ENCODE peak calls at places on chromosomes 2 and 18, in six cellular contexts. T is IMR-90, D is neuronal stem cell, U is H9, G is mesenchymal stem cell, M is H1. A is an unnamed sample.

GRCh38 chr2:104447831-104448434 is 406.0 kb upstream of the POU3F3 start:
- DNase-seq in M (no peak), U (no peak), G (no peak), T (no peak), D (no peak), A (no peak)

GRCh38 chr2:1104364-1104763 is 153.7 kb downstream of the SNTG2 start:
- DNase-seq in U (peak; percentile 11), D (no peak), M (no peak), T (no peak), G (no peak), A (no peak)

GRCh38 chr2:74708296-74708695 is 54.2 kb downstream of the SEMA4F start:
- DNase-seq in G (peak; percentile 7), M (no peak), D (no peak), U (no peak), T (no peak), A (no peak)

GRCh38 chr2:24635181-24635580 is 144.1 kb downstream of the NCOA1 start:
- DNase-seq in T (peak; percentile 31), U (no peak), M (no peak), G (no peak), D (no peak), A (no peak)

GRCh38 chr2:6896930-6897759 is 19.6 kb downstream of the RSAD2 start:
- DNase-seq in D (no peak), U (no peak), T (peak; percentile 10), G (peak; percentile 59), M (no peak), A (peak; percentile 67)

GRCh38 chr2:187013058-187013457 is 164.1 kb upstream of the ZSWIM2 start:
- DNase-seq in T (no peak), M (no peak), D (no peak), G (no peak), U (no peak), A (no peak)

GRCh38 chr2:30915485-30915884 is 108.2 kb upstream of the CAPN13 start:
- DNase-seq in M (peak; percentile 72), D (peak; percentile 18), U (peak; percentile 79), T (peak; percentile 0), G (no peak), A (peak; percentile 58)

GRCh38 chr18:26086959-26087358 is 3.5 kb downstream of the SS18 start:
- DNase-seq in D (no peak), U (no peak), G (no peak), T (no peak), M (no peak), A (no peak)

GRCh38 chr2:180781276-180781675 is 199.1 kb upstream of the UBE2E3 start:
- DNase-seq in G (no peak), U (no peak), M (no peak), T (no peak), D (no peak), A (no peak)

GRCh38 chr2:2834530-2835254 is 503.6 kb upstream of the MYT1L start:
- DNase-seq in T (no peak), U (no peak), D (no peak), G (no peak), M (no peak), A (no peak)

GRCh38 chr2:181393472-181393871 is 63.7 kb upstream of the ITGA4 start:
- DNase-seq in T (peak; percentile 71), U (no peak), D (no peak), M (no peak), G (peak; percentile 86), A (no peak)

GRCh38 chr2:28319118-28320008 is 73.3 kb upstream of the FOSL2 start:
- DNase-seq in M (no peak), G (no peak), T (no peak), D (no peak), U (no peak), A (no peak)

GRCh38 chr2:238320648-238321281 is 447 bp downstream of the TRAF3IP1 start:
- DNase-seq in D (no peak), T (peak; percentile 8), U (no peak), G (peak; percentile 34), M (peak; percentile 64), A (peak; percentile 16)

GRCh38 chr2:224816816-224817215 is 100.7 kb upstream of the CCDC195 start:
- DNase-seq in T (peak; percentile 89), G (peak; percentile 76), M (no peak), U (no peak), D (no peak), A (peak; percentile 10)

GRCh38 chr2:173027181-173028128 is 48.2 kb upstream of the MAP3K20 start:
- DNase-seq in T (peak; percentile 93), U (peak; percentile 80), G (peak; percentile 86), D (peak; percentile 89), M (peak; percentile 85), A (peak; percentile 65)

GRCh38 chr18:23862071-23862470 is 152.5 kb upstream of the TTC39C start:
- DNase-seq in D (no peak), U (no peak), T (peak; percentile 95), M (no peak), G (peak; percentile 86), A (peak; percentile 56)

GRCh38 chr18:34544930-34545329 is 165.2 kb upstream of the DTNA start:
- DNase-seq in T (no peak), M (no peak), U (no peak), D (no peak), G (no peak), A (no peak)

GRCh38 chr18:34540897-34541296 is 169.2 kb upstream of the DTNA start:
- DNase-seq in U (no peak), D (no peak), T (no peak), G (no peak), M (no peak), A (no peak)

GRCh38 chr18:34543356-34543755 is 166.7 kb upstream of the DTNA start:
- DNase-seq in U (no peak), T (no peak), D (no peak), M (no peak), G (no peak), A (no peak)

GRCh38 chr18:34543940-34544339 is 166.2 kb upstream of the DTNA start:
- DNase-seq in T (no peak), G (no peak), M (no peak), D (no peak), U (no peak), A (no peak)

DNA sequence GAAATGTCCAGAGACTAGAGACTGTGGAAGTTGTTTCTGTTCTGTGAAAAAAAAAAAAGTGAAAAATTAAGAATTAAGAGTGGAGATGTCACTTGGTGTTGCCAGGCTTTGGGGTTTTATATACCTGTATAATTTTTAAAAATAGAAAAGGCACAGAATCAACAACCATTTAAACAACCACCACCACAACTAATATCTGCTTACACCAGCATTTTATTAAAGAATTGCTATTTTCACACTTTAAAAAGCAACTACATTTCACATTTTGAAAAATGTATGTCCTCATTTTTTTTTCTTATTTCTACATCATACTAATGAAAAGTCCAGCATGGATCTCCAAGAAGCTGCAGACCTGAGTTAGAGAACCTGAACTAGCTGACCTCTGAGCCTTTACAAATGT is 167.5 kb upstream of the DTNA start:
- DNase-seq in D (no peak), T (no peak), G (no peak), U (no peak), M (no peak), A (no peak)
- H3K14ac ChIP-seq in D (no peak overlapping the region), T (no peak overlapping the region), G (no peak overlapping the region), U (no peak overlapping the region), M (no peak overlapping the region), A (no peak overlapping the region)

DNA sequence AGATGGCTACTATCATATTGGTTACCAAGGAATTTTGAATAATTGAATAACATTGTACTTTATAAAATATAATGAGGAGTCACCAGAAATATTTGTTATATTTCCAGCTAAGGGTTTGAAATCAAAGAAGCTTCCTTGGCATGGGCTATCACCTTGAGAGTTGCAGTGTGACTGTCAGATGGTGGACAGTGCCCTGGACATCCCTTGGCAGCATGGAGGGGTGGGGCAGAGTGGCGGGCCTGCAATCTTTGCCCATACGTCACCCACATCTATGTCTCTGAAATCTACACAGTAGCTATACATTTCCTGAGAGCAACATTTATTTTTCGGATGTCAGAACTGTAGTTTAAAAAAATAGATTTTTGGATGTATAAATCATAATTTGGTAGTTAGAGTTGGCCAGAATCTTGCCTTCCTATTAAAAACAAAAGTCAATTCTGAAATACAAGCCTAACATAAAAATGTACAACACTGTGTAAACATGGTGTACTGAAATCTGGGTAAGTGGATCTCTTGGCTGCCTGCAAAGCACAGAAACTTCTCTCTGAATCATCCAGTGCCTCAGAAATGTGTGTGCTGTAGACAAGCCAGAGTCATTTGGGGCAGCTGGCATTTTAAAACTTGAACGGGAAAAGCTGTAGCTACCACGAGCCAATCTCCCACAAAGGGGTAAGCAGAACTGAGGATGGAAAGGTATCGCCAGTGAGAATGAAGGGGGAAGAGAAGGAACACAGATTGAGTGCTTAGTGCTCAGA is 124.2 kb upstream of the ARHGAP28 start:
- DNase-seq in M (no peak), D (no peak), T (peak; percentile 53), G (no peak), U (no peak), A (no peak)
- H3K4ac ChIP-seq in M (no peak overlapping the region), D (no peak overlapping the region), T (no peak overlapping the region), G (no peak overlapping the region), U (no peak overlapping the region), A (no peak overlapping the region)

GRCh38 chr18:51908598-51908944 is 431.4 kb upstream of the DCC start:
- DNase-seq in M (no peak), D (no peak), U (no peak), T (no peak), G (no peak), A (no peak)

GRCh38 chr18:51907687-51908597 is 432.1 kb upstream of the DCC start:
- DNase-seq in T (no peak), D (no peak), U (no peak), M (no peak), G (no peak), A (no peak)

GRCh38 chr18:51911582-51911981 is 428.4 kb upstream of the DCC start:
- DNase-seq in D (no peak), M (no peak), G (no peak), T (no peak), U (no peak), A (no peak)
- H3K14ac ChIP-seq in D (no peak overlapping the region), M (no peak overlapping the region), G (no peak overlapping the region), T (no peak overlapping the region), U (no peak overlapping the region), A (no peak overlapping the region)

GRCh38 chr18:24987933-24988840 is 363.8 kb downstream of the ZNF521 start:
- DNase-seq in U (peak; percentile 43), G (no peak), M (no peak), D (no peak), T (no peak), A (no peak)

GRCh38 chr18:24986611-24987270 is 365.2 kb downstream of the ZNF521 start:
- DNase-seq in D (no peak), G (peak; percentile 42), T (peak; percentile 50), M (no peak), U (no peak), A (no peak)

GRCh38 chr18:24985616-24986015 is 366.4 kb downstream of the ZNF521 start:
- DNase-seq in T (peak; percentile 15), M (no peak), G (no peak), D (no peak), U (no peak), A (no peak)

GRCh38 chr18:24989760-24990547 is 362.0 kb downstream of the ZNF521 start:
- DNase-seq in U (peak; percentile 50), M (no peak), G (no peak), D (no peak), T (no peak), A (no peak)

DNA sequence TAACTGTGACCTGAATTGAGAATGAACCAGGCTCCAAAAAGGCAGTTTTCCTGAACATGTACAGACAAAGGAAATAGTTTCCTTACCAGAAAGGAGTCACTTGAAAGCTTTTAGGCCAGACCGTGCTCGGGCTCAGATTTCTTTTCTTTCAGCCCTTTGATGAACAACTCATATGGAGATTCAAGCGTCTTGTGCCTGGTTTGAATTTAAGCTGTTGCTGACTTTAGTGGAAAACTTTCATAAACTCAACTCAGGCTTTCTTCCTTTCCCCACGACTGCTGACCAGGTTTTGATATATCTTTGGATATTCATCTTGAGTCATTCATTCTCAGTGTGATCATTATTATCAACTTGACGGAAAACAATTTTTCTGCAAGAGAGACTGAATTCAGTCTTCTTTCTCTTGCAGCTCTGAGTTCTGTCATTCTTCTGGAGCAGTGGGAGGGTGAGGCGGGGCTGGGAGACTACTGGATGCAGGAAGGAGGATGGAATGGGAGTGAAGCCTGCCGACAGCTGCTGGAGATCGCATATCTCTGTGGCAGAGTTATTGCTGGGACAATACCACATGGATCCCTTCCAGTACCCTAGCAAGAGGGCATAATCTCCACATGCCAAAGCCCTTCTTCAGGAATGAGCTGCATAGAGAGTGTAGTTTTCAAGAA is 364.6 kb downstream of the ZNF521 start:
- DNase-seq in U (peak; percentile 43), G (peak; percentile 48), T (peak; percentile 35), D (peak; percentile 11), M (no peak), A (no peak)
- H3K4ac ChIP-seq in U (no peak overlapping the region), G (peak overlapping the region; percentile 72), T (peak overlapping the region; percentile 37), D (no peak overlapping the region), M (no peak overlapping the region), A (no peak overlapping the region)

A was measured in trophoblast cell.